ENCODE peak calls at places on chromosomes 4 and X, in seven cellular contexts. B is A172; Y is germinal center; N is GM06990; K is Jurkat, Clone E6-1; Q is H9; O is mesothelial cell of epicardium. C is an unnamed sample.

GRCh38 chr4:98659741-98660507 is 1.5 kb upstream of the TSPAN5 start:
- DNase-seq in B (peak), K (no peak), Y (no peak), O (no peak), N (no peak), Q (no peak), C (no peak)

GRCh38 chrX:24145340-24146186 is 4.0 kb upstream of the ZFX start:
- DNase-seq in Q (no peak), K (no peak), O (no peak), Y (no peak), B (peak), N (no peak), C (no peak)

GRCh38 chr4:82372502-82372873 is 1.3 kb downstream of the HNRNPD start:
- DNase-seq in B (peak), O (no peak), K (peak), Y (peak), N (no peak), Q (no peak), C (peak)

GRCh38 chrX:2967584-2967983 is 38.4 kb upstream of the ARSD start:
- DNase-seq in N (no peak), Q (no peak), O (no peak), Y (no peak), B (no peak), K (no peak), C (no peak)

GRCh38 chrX:103811858-103812257 is 20.2 kb downstream of the RAB9B start:
- DNase-seq in O (no peak), Q (no peak), K (no peak), Y (no peak), N (no peak), B (no peak), C (no peak)

GRCh38 chr4:78945638-78946179 is 6.5 kb upstream of the PAQR3 start:
- DNase-seq in Q (no peak), Y (no peak), K (no peak), N (no peak), O (no peak), B (no peak), C (no peak)

GRCh38 chrX:96407501-96407900 is 277.1 kb upstream of the DIAPH2 start:
- DNase-seq in O (no peak), N (no peak), Y (no peak), Q (no peak), K (no peak), B (peak), C (no peak)

GRCh38 chr4:150119492-150119891 is 41.2 kb downstream of the DCLK2 start:
- DNase-seq in O (no peak), Y (no peak), K (no peak), Q (no peak), B (peak), N (no peak), C (no peak)

GRCh38 chr4:107270614-107271013 is 234.5 kb upstream of the DKK2 start:
- DNase-seq in O (no peak), N (no peak), Y (no peak), K (no peak), B (no peak), Q (no peak), C (no peak)

GRCh38 chr4:182770969-182771330 is 146.2 kb downstream of the DCTD start:
- DNase-seq in N (no peak), O (no peak), K (no peak), Q (peak), B (no peak), Y (no peak), C (no peak)

GRCh38 chrX:72316408-72317079 is 10.8 kb upstream of the CITED1 start:
- DNase-seq in B (no peak), O (no peak), N (no peak), Q (no peak), K (no peak), Y (no peak), C (no peak)

GRCh38 chrX:151098996-151099395 is 77.4 kb upstream of the GPR50 start:
- DNase-seq in K (no peak), Q (no peak), N (no peak), O (no peak), B (no peak), Y (no peak), C (no peak)

GRCh38 chr4:1557221-1557597 is 126.9 kb downstream of the FAM53A start:
- DNase-seq in O (no peak), B (no peak), Y (no peak), N (no peak), Q (no peak), K (no peak), C (no peak)

GRCh38 chrX:13180807-13181206 is 136.4 kb upstream of the FAM9C start:
- DNase-seq in Y (no peak), N (no peak), K (peak), O (no peak), Q (no peak), B (peak), C (no peak)

GRCh38 chrX:2441466-2441865 is 59.3 kb downstream of the DHRSX start:
- DNase-seq in O (no peak), Q (no peak), Y (no peak), K (no peak), B (no peak), N (no peak), C (no peak)

GRCh38 chrX:48790477-48790876 is 4.1 kb downstream of the GATA1 start:
- DNase-seq in O (no peak), Y (no peak), N (no peak), B (no peak), Q (no peak), K (no peak), C (no peak)

GRCh38 chr4:23324291-23324690 is 565.6 kb downstream of the PPARGC1A start:
- DNase-seq in N (no peak), B (peak), Y (no peak), Q (no peak), O (no peak), K (no peak), C (no peak)